ENCODE peak calls at places on chromosomes 2 and 18, in ten cellular contexts. B is fibroblast of lung; E is foreskin keratinocyte; I is osteoblast; U is body of pancreas; K is CD8-positive, alpha-beta memory T cell; S is psoas muscle; A is heart right ventricle; G is transverse colon; W is HCT116. N is an unnamed sample.

GRCh38 chr2:77328125-77328524 is 194.1 kb downstream of the LRRTM4 start:
- DNase-seq in B (no peak), E (no peak), I (no peak), U (no peak), K (no peak), S (no peak), A (no peak), G (no peak), W (no peak), N (no peak)

GRCh38 chr18:63394954-63395353 is 27.3 kb downstream of the VPS4B start:
- DNase-seq in B (no peak), E (no peak), I (no peak), U (no peak), K (no peak), S (no peak), A (no peak), G (no peak), W (no peak), N (no peak)

GRCh38 chr2:151669585-151670081 is 64.6 kb downstream of the NEB start:
- DNase-seq in B (peak; percentile 51), E (no peak), I (peak; percentile 64), U (no peak), K (no peak), S (no peak), A (no peak), G (no peak), W (no peak), N (no peak)

GRCh38 chr2:100013892-100014677 is 128.3 kb downstream of the AFF3 start:
- DNase-seq in B (peak; percentile 97), E (no peak), I (peak; percentile 94), U (no peak), K (no peak), S (peak; percentile 38), A (peak; percentile 33), G (no peak), W (peak; percentile 81), N (no peak)

GRCh38 chr18:40159141-40160017 is 1795.7 kb upstream of the PIK3C3 start:
- DNase-seq in B (peak; percentile 33), E (peak; percentile 16), I (no peak), U (no peak), K (no peak), S (no peak), A (no peak), G (no peak), W (peak; percentile 16), N (peak; percentile 16)

GRCh38 chr18:64202229-64202835 is 53.4 kb upstream of the LINC00305 start:
- DNase-seq in B (no peak), E (no peak), I (no peak), U (no peak), K (no peak), S (no peak), A (no peak), G (no peak), W (no peak), N (no peak)

GRCh38 chr2:167297292-167297691 is 409.0 kb downstream of the XIRP2 start:
- DNase-seq in B (no peak), E (no peak), I (no peak), U (no peak), K (no peak), S (no peak), A (no peak), G (no peak), W (no peak), N (no peak)

GRCh38 chr2:189702071-189702470 is 27.6 kb downstream of the ANKAR start:
- DNase-seq in B (no peak), E (no peak), I (no peak), U (no peak), K (no peak), S (no peak), A (no peak), G (no peak), W (no peak), N (no peak)

GRCh38 chr2:185417111-185417510 is 321.5 kb upstream of the FSIP2 start:
- DNase-seq in B (peak; percentile 48), E (no peak), I (no peak), U (no peak), K (no peak), S (no peak), A (no peak), G (no peak), W (no peak), N (no peak)

GRCh38 chr2:119864318-119864717 is 104.6 kb downstream of the PTPN4 start:
- DNase-seq in B (peak; percentile 4), E (no peak), I (no peak), U (no peak), K (no peak), S (no peak), A (no peak), G (no peak), W (no peak), N (no peak)

GRCh38 chr2:179233037-179233436 is 31.6 kb downstream of the SESTD1 start:
- DNase-seq in B (no peak), E (no peak), I (no peak), U (no peak), K (no peak), S (no peak), A (no peak), G (no peak), W (no peak), N (no peak)

GRCh38 chr18:7941533-7941932 is 374.4 kb downstream of the PTPRM start:
- DNase-seq in B (no peak), E (peak; percentile 73), I (no peak), U (peak; percentile 86), K (no peak), S (peak; percentile 61), A (peak; percentile 30), G (peak; percentile 63), W (no peak), N (no peak)

GRCh38 chr18:34718610-34719009 is 8.5 kb downstream of the DTNA start:
- DNase-seq in B (no peak), E (no peak), I (no peak), U (no peak), K (no peak), S (no peak), A (no peak), G (no peak), W (no peak), N (no peak)

GRCh38 chr2:40372278-40372580 is 79.7 kb downstream of the SLC8A1 start:
- DNase-seq in B (peak; percentile 71), E (no peak), I (no peak), U (no peak), K (no peak), S (no peak), A (no peak), G (no peak), W (no peak), N (no peak)

GRCh38 chr2:196466581-196466980 is 172.9 kb upstream of the CCDC150 start:
- DNase-seq in B (no peak), E (no peak), I (no peak), U (no peak), K (no peak), S (no peak), A (no peak), G (no peak), W (no peak), N (no peak)
- H3K27me3 ChIP-seq in B (no peaks in the 10 kb centered on the region), E (peaks cover 3% of the 10 kb centered on the region), I (no peaks in the 10 kb centered on the region), U (no peaks in the 10 kb centered on the region), K (no peaks in the 10 kb centered on the region), S (no peaks in the 10 kb centered on the region), A (no peaks in the 10 kb centered on the region), G (no peaks in the 10 kb centered on the region), W (no peaks in the 10 kb centered on the region), N (no peaks in the 10 kb centered on the region)

GRCh38 chr2:96323849-96324248 is 1.3 kb upstream of the ITPRIPL1 start:
- DNase-seq in B (no peak), E (no peak), I (no peak), U (no peak), K (no peak), S (no peak), A (no peak), G (no peak), W (no peak), N (no peak)

GRCh38 chr2:96325038-96325883 is at the start of gene ITPRIPL1:
- DNase-seq in B (no peak), E (no peak), I (peak; percentile 88), U (no peak), K (peak; percentile 26), S (peak; percentile 27), A (peak; percentile 31), G (peak; percentile 24), W (no peak), N (no peak)

GRCh38 chr2:96326564-96326963 is 1.4 kb downstream of the ITPRIPL1 start:
- DNase-seq in B (no peak), E (no peak), I (peak; percentile 6), U (no peak), K (no peak), S (no peak), A (no peak), G (no peak), W (no peak), N (no peak)

GRCh38 chr2:96325884-96326255 is 753 bp downstream of the ITPRIPL1 start:
- DNase-seq in B (no peak), E (no peak), I (peak; percentile 59), U (no peak), K (peak; percentile 24), S (no peak), A (no peak), G (peak; percentile 43), W (no peak), N (no peak)

GRCh38 chr2:96324716-96325037 is 440 bp upstream of the ITPRIPL1 start:
- DNase-seq in B (no peak), E (no peak), I (peak; percentile 73), U (no peak), K (no peak), S (no peak), A (no peak), G (no peak), W (no peak), N (no peak)
- H3K27me3 ChIP-seq in B (no peaks in the 10 kb centered on the region), E (peaks cover 39% of the 10 kb centered on the region), I (peaks cover 38% of the 10 kb centered on the region), U (peaks cover 7% of the 10 kb centered on the region), K (no peaks in the 10 kb centered on the region), S (no peaks in the 10 kb centered on the region), A (peaks cover 27% of the 10 kb centered on the region), G (peaks cover 66% of the 10 kb centered on the region), W (no peaks in the 10 kb centered on the region), N (peaks cover 10% of the 10 kb centered on the region)

DNA sequence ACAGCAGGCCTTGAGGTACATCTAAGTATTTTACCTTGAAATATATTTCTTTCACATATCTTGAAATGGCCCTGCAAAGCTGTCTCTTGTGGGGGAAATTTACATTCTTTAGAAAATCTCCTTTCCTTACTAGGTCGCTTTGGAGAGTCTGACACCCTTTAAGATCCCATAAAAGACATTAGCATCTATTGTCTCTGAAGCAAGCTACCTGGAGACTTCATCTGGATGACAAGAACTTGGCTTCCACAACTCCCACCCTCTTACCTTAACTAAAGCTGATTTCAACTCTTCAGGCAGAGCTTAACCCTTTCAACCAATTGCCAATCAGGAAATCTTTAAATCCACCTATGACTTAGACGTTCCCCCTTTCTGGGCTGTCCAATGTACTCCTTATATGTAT is 219.3 kb downstream of the PIEZO2 start:
- DNase-seq in B (no peak), E (no peak), I (no peak), U (no peak), K (no peak), S (no peak), A (no peak), G (no peak), W (no peak), N (no peak)
- H3K27me3 ChIP-seq in B (no peaks in the 10 kb centered on the region), E (no peaks in the 10 kb centered on the region), I (no peaks in the 10 kb centered on the region), U (no peaks in the 10 kb centered on the region), K (no peaks in the 10 kb centered on the region), S (no peaks in the 10 kb centered on the region), A (no peaks in the 10 kb centered on the region), G (no peaks in the 10 kb centered on the region), W (peaks cover 4% of the 10 kb centered on the region), N (no peaks in the 10 kb centered on the region)

DNA sequence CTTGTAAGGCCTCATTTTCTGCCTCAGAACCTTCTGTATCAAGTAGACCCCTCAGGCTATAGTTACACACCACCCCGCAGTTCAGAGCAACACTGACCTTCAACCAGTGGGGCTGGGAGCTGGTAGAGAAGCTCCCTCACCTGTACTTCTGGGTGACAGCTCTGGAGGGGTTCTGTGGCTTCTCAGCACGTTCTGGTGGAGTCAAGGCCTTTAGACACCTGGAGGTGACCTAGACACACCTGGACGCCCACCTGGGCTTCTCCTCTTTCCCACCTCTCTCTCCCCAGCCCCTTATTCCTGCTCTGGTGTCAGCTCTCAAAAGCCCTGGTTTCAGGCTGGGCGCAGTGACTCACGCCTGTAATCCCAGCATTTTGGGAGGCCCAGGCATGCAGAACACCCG is 7.3 kb upstream of the CIB4 start:
- DNase-seq in B (no peak), E (no peak), I (no peak), U (no peak), K (no peak), S (no peak), A (no peak), G (no peak), W (no peak), N (no peak)
- H3K27me3 ChIP-seq in B (peaks cover 28% of the 10 kb centered on the region), E (peaks cover 47% of the 10 kb centered on the region), I (peaks cover 62% of the 10 kb centered on the region), U (no peaks in the 10 kb centered on the region), K (no peaks in the 10 kb centered on the region), S (no peaks in the 10 kb centered on the region), A (peaks cover 28% of the 10 kb centered on the region), G (peaks cover 6% of the 10 kb centered on the region), W (peaks cover 27% of the 10 kb centered on the region), N (no peaks in the 10 kb centered on the region)

N was measured in iPS DF 6.9.